ENCODE peak calls at places on chromosomes 3 and 15, in eight cellular contexts. One of them, this sample, is unnamed.

GRCh38 chr3:155492841-155493240 is 199.4 kb upstream of the STRIT1 start:
- DNase-seq in PC-9: no peak
- DNase-seq in HCT116: no peak
- DNase-seq in MM.1S: no peak
- DNase-seq in Karpas-422: no peak
- DNase-seq in OCI-LY7: no peak
- DNase-seq in GM23248: no peak
- DNase-seq in hepatocyte: no peak
- DNase-seq in this sample: no peak

GRCh38 chr15:80695099-80695910 is at the start of gene ABHD17C:
- DNase-seq in PC-9: no peak
- DNase-seq in HCT116: no peak
- DNase-seq in MM.1S: peak; percentile 63
- DNase-seq in Karpas-422: peak; percentile 77
- DNase-seq in OCI-LY7: peak; percentile 48
- DNase-seq in GM23248: peak; percentile 84
- DNase-seq in hepatocyte: peak; percentile 85
- DNase-seq in this sample: peak; percentile 64

GRCh38 chr3:85030052-85030451 is 71.3 kb downstream of the CADM2 start:
- DNase-seq in PC-9: no peak
- DNase-seq in HCT116: no peak
- DNase-seq in MM.1S: no peak
- DNase-seq in Karpas-422: no peak
- DNase-seq in OCI-LY7: no peak
- DNase-seq in GM23248: no peak
- DNase-seq in hepatocyte: no peak
- DNase-seq in this sample: no peak

GRCh38 chr15:60737217-60737616 is 258.3 kb upstream of the ICE2 start:
- DNase-seq in PC-9: no peak
- DNase-seq in HCT116: no peak
- DNase-seq in MM.1S: no peak
- DNase-seq in Karpas-422: peak; percentile 39
- DNase-seq in OCI-LY7: peak; percentile 8
- DNase-seq in GM23248: no peak
- DNase-seq in hepatocyte: no peak
- DNase-seq in this sample: peak; percentile 13

GRCh38 chr3:53269888-53270880 is 14.4 kb upstream of the TKT start:
- DNase-seq in PC-9: peak; percentile 99
- DNase-seq in HCT116: peak; percentile 96
- DNase-seq in MM.1S: peak; percentile 94
- DNase-seq in Karpas-422: peak; percentile 72
- DNase-seq in OCI-LY7: no peak
- DNase-seq in GM23248: peak; percentile 98
- DNase-seq in hepatocyte: peak; percentile 92
- DNase-seq in this sample: peak; percentile 100

GRCh38 chr3:188257384-188257961 is 103.5 kb downstream of the LPP start:
- DNase-seq in PC-9: peak; percentile 24
- DNase-seq in HCT116: no peak
- DNase-seq in MM.1S: no peak
- DNase-seq in Karpas-422: no peak
- DNase-seq in OCI-LY7: no peak
- DNase-seq in GM23248: no peak
- DNase-seq in hepatocyte: no peak
- DNase-seq in this sample: peak; percentile 36

GRCh38 chr3:126714296-126714900 is 10.4 kb downstream of the CHCHD6 start:
- DNase-seq in PC-9: no peak
- DNase-seq in HCT116: no peak
- DNase-seq in MM.1S: no peak
- DNase-seq in Karpas-422: no peak
- DNase-seq in OCI-LY7: no peak
- DNase-seq in GM23248: no peak
- DNase-seq in hepatocyte: no peak
- DNase-seq in this sample: no peak

GRCh38 chr3:23612296-23612891 is 193.4 kb upstream of the UBE2E1 start:
- DNase-seq in PC-9: peak; percentile 50
- DNase-seq in HCT116: no peak
- DNase-seq in MM.1S: no peak
- DNase-seq in Karpas-422: peak; percentile 17
- DNase-seq in OCI-LY7: no peak
- DNase-seq in GM23248: peak; percentile 34
- DNase-seq in hepatocyte: no peak
- DNase-seq in this sample: peak; percentile 72

GRCh38 chr15:93088200-93088980 is 621 bp downstream of the RGMA start:
- DNase-seq in PC-9: no peak
- DNase-seq in HCT116: no peak
- DNase-seq in MM.1S: peak; percentile 20
- DNase-seq in Karpas-422: no peak
- DNase-seq in OCI-LY7: no peak
- DNase-seq in GM23248: peak; percentile 35
- DNase-seq in hepatocyte: peak; percentile 55
- DNase-seq in this sample: no peak

GRCh38 chr3:170506556-170506955 is 79.3 kb downstream of the SLC7A14 start:
- DNase-seq in PC-9: peak; percentile 74
- DNase-seq in HCT116: no peak
- DNase-seq in MM.1S: no peak
- DNase-seq in Karpas-422: no peak
- DNase-seq in OCI-LY7: no peak
- DNase-seq in GM23248: peak; percentile 68
- DNase-seq in hepatocyte: peak; percentile 46
- DNase-seq in this sample: peak; percentile 36

GRCh38 chr3:41163399-41163798 is 35.9 kb upstream of the CTNNB1 start:
- DNase-seq in PC-9: no peak
- DNase-seq in HCT116: no peak
- DNase-seq in MM.1S: no peak
- DNase-seq in Karpas-422: no peak
- DNase-seq in OCI-LY7: no peak
- DNase-seq in GM23248: no peak
- DNase-seq in hepatocyte: peak; percentile 37
- DNase-seq in this sample: no peak
- H3K9me2 ChIP-seq in PC-9: no peaks in the 10 kb centered on the region
- H3K9me2 ChIP-seq in HCT116: no peaks in the 10 kb centered on the region
- H3K9me2 ChIP-seq in MM.1S: no peaks in the 10 kb centered on the region
- H3K9me2 ChIP-seq in Karpas-422: no peaks in the 10 kb centered on the region
- H3K9me2 ChIP-seq in OCI-LY7: no peaks in the 10 kb centered on the region
- H3K9me2 ChIP-seq in GM23248: no peaks in the 10 kb centered on the region
- H3K9me2 ChIP-seq in hepatocyte: no peaks in the 10 kb centered on the region
- H3K9me2 ChIP-seq in this sample: no peaks in the 10 kb centered on the region

GRCh38 chr3:41164776-41165175 is 34.5 kb upstream of the CTNNB1 start:
- DNase-seq in PC-9: no peak
- DNase-seq in HCT116: no peak
- DNase-seq in MM.1S: no peak
- DNase-seq in Karpas-422: no peak
- DNase-seq in OCI-LY7: no peak
- DNase-seq in GM23248: no peak
- DNase-seq in hepatocyte: no peak
- DNase-seq in this sample: no peak
- H3K9me2 ChIP-seq in PC-9: no peaks in the 10 kb centered on the region
- H3K9me2 ChIP-seq in HCT116: no peaks in the 10 kb centered on the region
- H3K9me2 ChIP-seq in MM.1S: no peaks in the 10 kb centered on the region
- H3K9me2 ChIP-seq in Karpas-422: no peaks in the 10 kb centered on the region
- H3K9me2 ChIP-seq in OCI-LY7: no peaks in the 10 kb centered on the region
- H3K9me2 ChIP-seq in GM23248: peaks cover 3% of the 10 kb centered on the region
- H3K9me2 ChIP-seq in hepatocyte: no peaks in the 10 kb centered on the region
- H3K9me2 ChIP-seq in this sample: no peaks in the 10 kb centered on the region

DNA sequence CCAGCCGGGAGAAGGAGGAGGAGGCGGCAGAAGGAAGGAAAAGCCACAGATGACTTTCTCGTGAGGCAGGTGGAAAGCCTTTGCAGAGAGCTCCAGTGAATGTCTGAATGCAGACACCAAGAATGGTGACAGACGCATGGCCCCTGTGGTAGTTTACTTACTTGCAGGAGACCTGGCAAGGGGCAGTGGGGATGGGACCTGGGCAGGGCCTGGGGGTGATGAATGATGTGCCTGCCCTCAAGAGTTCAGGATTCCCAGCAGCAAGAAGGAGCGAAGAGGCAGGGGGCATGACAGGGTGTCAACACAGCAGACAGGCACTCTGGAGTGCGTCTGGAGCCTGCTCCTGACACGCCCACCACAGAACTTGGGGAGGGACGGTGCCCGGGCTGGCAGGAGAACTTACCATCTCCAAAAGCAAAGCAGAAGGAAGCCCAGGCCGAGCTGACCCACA is 260.5 kb upstream of the LYSMD4 start:
- DNase-seq in PC-9: no peak
- DNase-seq in HCT116: no peak
- DNase-seq in MM.1S: no peak
- DNase-seq in Karpas-422: no peak
- DNase-seq in OCI-LY7: no peak
- DNase-seq in GM23248: no peak
- DNase-seq in hepatocyte: no peak
- DNase-seq in this sample: no peak
- H3K9me2 ChIP-seq in PC-9: no peaks in the 10 kb centered on the region
- H3K9me2 ChIP-seq in HCT116: no peaks in the 10 kb centered on the region
- H3K9me2 ChIP-seq in MM.1S: no peaks in the 10 kb centered on the region
- H3K9me2 ChIP-seq in Karpas-422: no peaks in the 10 kb centered on the region
- H3K9me2 ChIP-seq in OCI-LY7: no peaks in the 10 kb centered on the region
- H3K9me2 ChIP-seq in GM23248: no peaks in the 10 kb centered on the region
- H3K9me2 ChIP-seq in hepatocyte: no peaks in the 10 kb centered on the region
- H3K9me2 ChIP-seq in this sample: no peaks in the 10 kb centered on the region

GRCh38 chr3:41158947-41159346 is 40.4 kb upstream of the CTNNB1 start:
- DNase-seq in PC-9: peak; percentile 89
- DNase-seq in HCT116: no peak
- DNase-seq in MM.1S: no peak
- DNase-seq in Karpas-422: no peak
- DNase-seq in OCI-LY7: no peak
- DNase-seq in GM23248: no peak
- DNase-seq in hepatocyte: peak; percentile 68
- DNase-seq in this sample: peak; percentile 94

GRCh38 chr3:41159581-41160189 is 39.6 kb upstream of the CTNNB1 start:
- DNase-seq in PC-9: peak; percentile 85
- DNase-seq in HCT116: peak; percentile 41
- DNase-seq in MM.1S: no peak
- DNase-seq in Karpas-422: no peak
- DNase-seq in OCI-LY7: no peak
- DNase-seq in GM23248: no peak
- DNase-seq in hepatocyte: peak; percentile 63
- DNase-seq in this sample: peak; percentile 91

GRCh38 chr3:41167722-41168497 is 31.4 kb upstream of the CTNNB1 start:
- DNase-seq in PC-9: no peak
- DNase-seq in HCT116: no peak
- DNase-seq in MM.1S: no peak
- DNase-seq in Karpas-422: no peak
- DNase-seq in OCI-LY7: no peak
- DNase-seq in GM23248: no peak
- DNase-seq in hepatocyte: no peak
- DNase-seq in this sample: no peak

GRCh38 chr3:41162981-41163380 is 36.3 kb upstream of the CTNNB1 start:
- DNase-seq in PC-9: no peak
- DNase-seq in HCT116: no peak
- DNase-seq in MM.1S: no peak
- DNase-seq in Karpas-422: no peak
- DNase-seq in OCI-LY7: no peak
- DNase-seq in GM23248: no peak
- DNase-seq in hepatocyte: no peak
- DNase-seq in this sample: no peak

DNA sequence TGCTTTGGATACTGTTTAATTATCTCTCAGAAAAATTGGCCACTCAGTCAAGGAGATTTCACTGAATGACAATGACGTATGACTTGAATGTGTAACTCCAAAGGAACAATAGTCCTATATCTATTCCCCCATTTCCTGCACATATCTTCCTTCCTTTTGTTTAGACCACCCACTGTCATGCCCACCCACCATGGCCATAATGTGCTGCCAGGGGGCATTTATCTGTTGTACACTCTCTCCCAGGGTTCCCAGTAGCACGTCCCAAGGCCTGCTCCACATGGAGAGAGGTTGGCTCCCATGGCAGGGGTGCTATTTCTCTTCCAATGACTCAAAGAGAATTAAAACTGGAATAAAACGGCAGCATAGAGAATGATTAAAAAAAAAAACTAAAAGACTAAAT is 36.8 kb upstream of the CTNNB1 start:
- DNase-seq in PC-9: no peak
- DNase-seq in HCT116: no peak
- DNase-seq in MM.1S: no peak
- DNase-seq in Karpas-422: no peak
- DNase-seq in OCI-LY7: no peak
- DNase-seq in GM23248: no peak
- DNase-seq in hepatocyte: no peak
- DNase-seq in this sample: no peak
- H3K9me2 ChIP-seq in PC-9: no peaks in the 10 kb centered on the region
- H3K9me2 ChIP-seq in HCT116: no peaks in the 10 kb centered on the region
- H3K9me2 ChIP-seq in MM.1S: no peaks in the 10 kb centered on the region
- H3K9me2 ChIP-seq in Karpas-422: no peaks in the 10 kb centered on the region
- H3K9me2 ChIP-seq in OCI-LY7: no peaks in the 10 kb centered on the region
- H3K9me2 ChIP-seq in GM23248: no peaks in the 10 kb centered on the region
- H3K9me2 ChIP-seq in hepatocyte: no peaks in the 10 kb centered on the region
- H3K9me2 ChIP-seq in this sample: no peaks in the 10 kb centered on the region

GRCh38 chr3:72001758-72002157 is 216.8 kb upstream of the PROK2 start:
- DNase-seq in PC-9: no peak
- DNase-seq in HCT116: no peak
- DNase-seq in MM.1S: no peak
- DNase-seq in Karpas-422: no peak
- DNase-seq in OCI-LY7: no peak
- DNase-seq in GM23248: no peak
- DNase-seq in hepatocyte: no peak
- DNase-seq in this sample: no peak
- H3K9me2 ChIP-seq in PC-9: no peaks in the 10 kb centered on the region
- H3K9me2 ChIP-seq in HCT116: no peaks in the 10 kb centered on the region
- H3K9me2 ChIP-seq in MM.1S: no peaks in the 10 kb centered on the region
- H3K9me2 ChIP-seq in Karpas-422: no peaks in the 10 kb centered on the region
- H3K9me2 ChIP-seq in OCI-LY7: no peaks in the 10 kb centered on the region
- H3K9me2 ChIP-seq in GM23248: no peaks in the 10 kb centered on the region
- H3K9me2 ChIP-seq in hepatocyte: no peaks in the 10 kb centered on the region
- H3K9me2 ChIP-seq in this sample: peaks cover 4% of the 10 kb centered on the region

This sample was measured in PC-3.